ENCODE peak calls at places on chromosomes 11 and 22, in four cellular contexts. W is Peyer's patch, K is uterus, P is IMR-90. Y is an unnamed sample.

GRCh38 chr22:24177456-24177855 is 3.8 kb upstream of the SUSD2 start:
- DNase-seq in W (no peak), K (no peak), P (no peak), Y (no peak)

GRCh38 chr11:57181678-57182305 is at the start of gene LRRC55:
- DNase-seq in W (no peak), K (no peak), P (no peak), Y (no peak)

GRCh38 chr11:91850533-91851305 is 373.9 kb upstream of the FAT3 start:
- DNase-seq in W (no peak), K (no peak), P (no peak), Y (no peak)

GRCh38 chr22:24230911-24231656 is 13.8 kb downstream of the GGT5 start:
- DNase-seq in W (peak), K (no peak), P (no peak), Y (no peak)

GRCh38 chr11:2580061-2580421 is 119.8 kb downstream of the KCNQ1OT1 start:
- DNase-seq in W (no peak), K (no peak), P (no peak), Y (no peak)

GRCh38 chr11:84289381-84289906 is 1003.3 kb upstream of the CCDC90B start:
- DNase-seq in W (no peak), K (no peak), P (peak), Y (peak)

GRCh38 chr22:38034278-38034882 is 22.8 kb upstream of the PICK1 start:
- DNase-seq in W (peak), K (peak), P (peak), Y (peak)

GRCh38 chr11:1218256-1218787 is 4.5 kb upstream of the MUC5B start:
- DNase-seq in W (peak), K (no peak), P (no peak), Y (no peak)

GRCh38 chr22:48882636-48883200 is 945.0 kb downstream of the BRD1 start:
- DNase-seq in W (no peak), K (no peak), P (no peak), Y (no peak)

GRCh38 chr11:67996622-67997459 is 7.1 kb downstream of the UNC93B1 start:
- DNase-seq in W (peak), K (no peak), P (no peak), Y (no peak)

GRCh38 chr11:59957094-59957493 is 6.7 kb upstream of the OOSP4A start:
- DNase-seq in W (no peak), K (no peak), P (no peak), Y (no peak)

GRCh38 chr11:128148208-128148607 is 439.1 kb downstream of the ETS1 start:
- DNase-seq in W (no peak), K (no peak), P (no peak), Y (no peak)

GRCh38 chr11:112784323-112785073 is 176.7 kb upstream of the NCAM1 start:
- DNase-seq in W (no peak), K (peak), P (no peak), Y (peak)

GRCh38 chr22:37183432-37184379 is 4.3 kb downstream of the C1QTNF6 start:
- DNase-seq in W (peak), K (no peak), P (no peak), Y (no peak)

DNA sequence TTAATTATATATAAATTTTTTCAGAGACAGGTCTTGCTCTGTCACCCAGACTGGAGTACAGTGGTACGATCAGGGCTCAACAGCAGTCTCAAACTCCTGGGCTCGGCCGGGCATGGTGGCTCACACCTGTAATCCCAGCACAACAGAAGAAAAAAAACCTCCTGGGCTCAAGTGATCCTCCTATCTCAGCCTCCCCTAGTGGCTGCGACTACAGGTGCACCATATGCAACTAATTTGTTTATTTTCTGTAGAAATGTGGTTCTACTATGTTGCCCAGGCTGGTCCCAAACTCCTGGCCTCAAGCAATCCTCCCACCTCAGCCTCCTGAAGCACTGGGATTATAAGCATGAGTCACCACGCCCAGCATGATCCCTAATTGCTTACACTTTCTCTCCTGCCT is 56.1 kb upstream of the SLC35C1 start:
- DNase-seq in W (no peak), K (no peak), P (no peak), Y (no peak)
- TF ChIP-seq CTCF in W (no peak), K (no peak), P (no peak), Y (no peak)

GRCh38 chr11:73968356-73968966 is 14.2 kb downstream of the UCP2 start:
- DNase-seq in W (no peak), K (no peak), P (no peak), Y (no peak)
- TF ChIP-seq CTCF in W (no peak), K (no peak), P (no peak), Y (no peak)

GRCh38 chr11:107683070-107683469 is 28.8 kb downstream of the SLN start:
- DNase-seq in W (no peak), K (no peak), P (no peak), Y (no peak)

GRCh38 chr11:107688322-107688918 is 23.4 kb downstream of the SLN start:
- DNase-seq in W (no peak), K (no peak), P (no peak), Y (peak)

GRCh38 chr11:107679255-107680024 is 32.4 kb downstream of the SLN start:
- DNase-seq in W (no peak), K (no peak), P (no peak), Y (no peak)

GRCh38 chr11:107682182-107682971 is 29.5 kb downstream of the SLN start:
- DNase-seq in W (no peak), K (no peak), P (no peak), Y (no peak)

GRCh38 chr11:107683807-107684206 is 28.0 kb downstream of the SLN start:
- DNase-seq in W (no peak), K (no peak), P (no peak), Y (no peak)
- TF ChIP-seq CTCF in W (no peak), K (no peak), P (peak), Y (peak)

GRCh38 chr11:76910620-76911414 is 50.1 kb downstream of the ACER3 start:
- DNase-seq in W (no peak), K (peak), P (no peak), Y (peak)

GRCh38 chr11:76916712-76917111 is 56.0 kb downstream of the ACER3 start:
- DNase-seq in W (no peak), K (no peak), P (no peak), Y (no peak)

GRCh38 chr11:76911415-76911808 is 50.7 kb downstream of the ACER3 start:
- DNase-seq in W (no peak), K (no peak), P (no peak), Y (no peak)
- TF ChIP-seq CTCF in W (no peak), K (no peak), P (no peak), Y (no peak)

GRCh38 chr22:49928571-49929552 is 10.4 kb downstream of the CRELD2 start:
- DNase-seq in W (no peak), K (no peak), P (no peak), Y (no peak)
- TF ChIP-seq CTCF in W (no peak), K (no peak), P (no peak), Y (no peak)

GRCh38 chr11:34964610-34965331 is 48.4 kb downstream of the PDHX start:
- DNase-seq in W (no peak), K (no peak), P (no peak), Y (no peak)
- TF ChIP-seq CTCF in W (no peak), K (no peak), P (no peak), Y (no peak)

GRCh38 chr11:19345519-19345847 is 104.7 kb upstream of the E2F8 start:
- DNase-seq in W (no peak), K (no peak), P (no peak), Y (no peak)

GRCh38 chr11:19345848-19346681 is 105.3 kb upstream of the E2F8 start:
- DNase-seq in W (no peak), K (no peak), P (no peak), Y (peak)

GRCh38 chr11:19344661-19345518 is 104.1 kb upstream of the E2F8 start:
- DNase-seq in W (no peak), K (no peak), P (peak), Y (peak)

GRCh38 chr11:19338375-19338774 is 97.6 kb upstream of the E2F8 start:
- DNase-seq in W (no peak), K (no peak), P (no peak), Y (no peak)

DNA sequence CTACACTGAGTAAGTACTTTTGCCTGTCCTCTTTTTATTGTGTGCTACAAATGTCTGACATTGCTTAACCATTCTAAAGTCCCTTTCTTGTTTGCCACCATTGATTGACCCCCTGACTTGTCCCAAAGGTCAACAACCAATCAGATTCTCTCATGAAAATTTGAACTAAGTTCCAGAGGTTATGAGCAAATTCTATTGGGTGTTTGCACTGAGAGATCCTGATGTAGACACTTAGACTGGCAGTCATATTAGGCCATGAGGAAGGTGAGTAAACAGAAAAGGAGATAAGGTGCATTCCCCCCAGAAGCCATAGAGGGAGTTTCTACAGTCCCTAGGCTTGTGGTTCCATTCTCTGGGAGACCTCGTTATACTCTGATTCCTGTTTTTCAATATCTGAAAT is 101.3 kb upstream of the E2F8 start:
- DNase-seq in W (no peak), K (no peak), P (no peak), Y (no peak)
- TF ChIP-seq CTCF in W (no peak), K (no peak), P (no peak), Y (no peak)

GRCh38 chr22:40593460-40594273 is 42.9 kb downstream of the MRTFA start:
- DNase-seq in W (no peak), K (no peak), P (no peak), Y (no peak)
- TF ChIP-seq CTCF in W (no peak), K (no peak), P (no peak), Y (no peak)

DNA sequence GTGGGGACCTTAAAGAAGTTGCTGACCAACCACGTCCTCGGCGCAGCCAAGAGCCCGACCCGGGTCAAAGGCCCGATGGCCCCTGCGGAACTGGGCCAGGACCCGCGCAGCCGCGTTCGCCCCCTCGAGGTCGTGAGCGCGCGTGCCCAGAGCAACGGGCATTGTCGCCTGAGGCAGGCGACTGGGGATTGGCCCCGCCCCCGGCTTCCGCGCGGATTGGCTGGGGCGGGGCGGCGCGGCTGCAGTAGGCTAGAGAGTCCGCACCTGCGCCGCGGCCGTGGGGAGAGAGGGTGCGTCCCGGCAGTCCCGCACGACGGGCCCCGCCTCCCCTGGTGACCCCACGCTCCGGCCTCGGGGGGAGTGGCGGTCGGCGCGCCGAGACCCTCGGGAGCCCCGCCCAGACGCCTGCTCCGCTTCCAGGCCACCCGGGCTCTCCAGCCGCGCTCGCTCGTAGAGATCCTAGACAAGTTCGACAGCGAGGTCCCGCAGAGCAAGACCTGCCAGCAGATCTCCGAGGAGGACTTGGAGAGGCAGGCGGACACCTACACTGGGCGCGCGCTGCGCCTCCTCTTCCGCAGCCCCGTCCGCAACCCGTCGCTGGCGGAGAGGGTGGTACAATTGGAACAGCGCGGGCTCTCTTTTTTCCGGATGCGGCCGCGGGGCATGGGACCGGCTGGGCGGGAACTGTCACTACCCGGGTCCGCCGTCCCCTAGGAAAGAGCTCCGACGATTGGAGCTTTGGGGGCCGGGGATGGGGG is 8.3 kb upstream of the PPIL2 start:
- DNase-seq in W (peak), K (no peak), P (peak), Y (no peak)
- TF ChIP-seq CTCF in W (peak), K (no peak), P (no peak), Y (peak)

GRCh38 chr22:22817468-22818201 is 70.0 kb upstream of the IGLL5 start:
- DNase-seq in W (no peak), K (no peak), P (no peak), Y (no peak)
- TF ChIP-seq CTCF in W (no peak), K (no peak), P (no peak), Y (no peak)